ENCODE peak calls at places on chromosomes 11 and 22, in five cellular contexts. M is ovary, B is Peyer's patch, U is A549, F is GM12891. X is an unnamed sample.

GRCh38 chr22:48635031-48635430 is 1192.6 kb downstream of the BRD1 start:
- DNase-seq in M (no peak), B (no peak), U (no peak), F (no peak), X (no peak)

GRCh38 chr11:48154162-48154561 is 62.4 kb upstream of the OR4B1 start:
- DNase-seq in M (no peak), B (no peak), U (no peak), F (no peak), X (no peak)

GRCh38 chr22:18064636-18065035 is 13.2 kb upstream of the PEX26 start:
- DNase-seq in M (no peak), B (no peak), U (no peak), F (no peak), X (no peak)

GRCh38 chr11:32781721-32782120 is 12.7 kb downstream of the CCDC73 start:
- DNase-seq in M (no peak), B (no peak), U (no peak), F (no peak), X (no peak)

GRCh38 chr11:117600261-117600783 is 196.7 kb downstream of the DSCAML1 start:
- DNase-seq in M (no peak), B (no peak), U (no peak), F (no peak), X (no peak)

GRCh38 chr11:120167659-120168058 is 29.7 kb upstream of the TRIM29 start:
- DNase-seq in M (no peak), B (no peak), U (no peak), F (no peak), X (no peak)

GRCh38 chr11:47516155-47516554 is 36.8 kb downstream of the CELF1 start:
- DNase-seq in M (no peak), B (no peak), U (no peak), F (no peak), X (no peak)

GRCh38 chr11:2728663-2729332 is 29.0 kb upstream of the KCNQ1OT1 start:
- DNase-seq in M (no peak), B (no peak), U (no peak), F (no peak), X (no peak)

GRCh38 chr11:74437441-74437840 is 29.9 kb downstream of the KCNE3 start:
- DNase-seq in M (no peak), B (no peak), U (no peak), F (no peak), X (no peak)

GRCh38 chr11:5600374-5600851 is 4.0 kb downstream of the TRIM6 start:
- DNase-seq in M (peak), B (peak), U (peak), F (peak), X (no peak)

GRCh38 chr11:78812513-78813293 is 238.0 kb upstream of the NARS2 start:
- DNase-seq in M (no peak), B (no peak), U (no peak), F (no peak), X (no peak)

GRCh38 chr11:60482361-60482760 is 10.2 kb upstream of the MS4A12 start:
- DNase-seq in M (no peak), B (peak), U (no peak), F (no peak), X (no peak)

GRCh38 chr11:34354782-34355181 is 3.0 kb downstream of the ABTB2 start:
- DNase-seq in M (no peak), B (no peak), U (peak), F (no peak), X (no peak)

GRCh38 chr11:94661444-94661843 is 94.3 kb downstream of the PIWIL4 start:
- DNase-seq in M (no peak), B (no peak), U (no peak), F (no peak), X (no peak)

GRCh38 chr22:29050457-29050856 is 11.2 kb downstream of the C22orf31 start:
- DNase-seq in M (no peak), B (no peak), U (no peak), F (no peak), X (no peak)

GRCh38 chr11:102109896-102110760 is at the start of gene YAP1:
- DNase-seq in M (peak), B (peak), U (peak), F (peak), X (peak)

GRCh38 chr22:23057331-23057730 is 13.0 kb upstream of the GNAZ start:
- DNase-seq in M (no peak), B (no peak), U (no peak), F (no peak), X (no peak)

GRCh38 chr11:826836-827145 is 928 bp upstream of the CRACR2B start:
- DNase-seq in M (no peak), B (no peak), U (no peak), F (no peak), X (no peak)
- TF ChIP-seq POLR2A in M (no peak), B (no peak), U (no peak), F (no peak), X (no peak)

DNA sequence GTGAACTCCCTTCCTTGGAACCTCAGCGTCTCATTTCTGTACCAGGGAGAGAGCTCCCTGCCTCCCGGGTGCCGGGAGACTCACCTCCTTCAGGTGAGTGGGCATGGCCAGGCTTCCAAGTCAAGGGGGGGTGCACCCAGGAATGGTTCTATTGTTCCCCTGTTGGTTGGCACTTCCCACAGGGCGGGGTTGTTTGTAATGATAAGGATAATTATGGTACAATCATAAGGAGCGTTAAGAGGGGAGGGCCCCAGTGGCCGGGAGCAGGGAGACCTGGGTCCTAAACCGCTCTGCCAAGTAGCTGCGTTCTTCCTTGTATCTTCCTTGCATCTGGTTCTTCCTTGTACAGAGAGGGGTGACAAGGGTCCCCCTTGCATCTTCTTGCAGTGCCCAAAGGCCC is 79.1 kb downstream of the LRRC32 start:
- DNase-seq in M (no peak), B (no peak), U (no peak), F (no peak), X (no peak)
- TF ChIP-seq POLR2A in M (no peak), B (no peak), U (no peak), F (no peak), X (no peak)

GRCh38 chr11:125923012-125923579 is 18.8 kb downstream of the DDX25 start:
- DNase-seq in M (peak), B (peak), U (peak), F (peak), X (peak)

GRCh38 chr11:125924384-125925007 is 20.2 kb downstream of the DDX25 start:
- DNase-seq in M (no peak), B (no peak), U (no peak), F (no peak), X (no peak)

GRCh38 chr11:125925247-125925740 is 20.6 kb upstream of the VSIG10L2 start:
- DNase-seq in M (no peak), B (no peak), U (no peak), F (no peak), X (no peak)

GRCh38 chr11:125922156-125922555 is 17.8 kb downstream of the DDX25 start:
- DNase-seq in M (no peak), B (no peak), U (no peak), F (no peak), X (no peak)

DNA sequence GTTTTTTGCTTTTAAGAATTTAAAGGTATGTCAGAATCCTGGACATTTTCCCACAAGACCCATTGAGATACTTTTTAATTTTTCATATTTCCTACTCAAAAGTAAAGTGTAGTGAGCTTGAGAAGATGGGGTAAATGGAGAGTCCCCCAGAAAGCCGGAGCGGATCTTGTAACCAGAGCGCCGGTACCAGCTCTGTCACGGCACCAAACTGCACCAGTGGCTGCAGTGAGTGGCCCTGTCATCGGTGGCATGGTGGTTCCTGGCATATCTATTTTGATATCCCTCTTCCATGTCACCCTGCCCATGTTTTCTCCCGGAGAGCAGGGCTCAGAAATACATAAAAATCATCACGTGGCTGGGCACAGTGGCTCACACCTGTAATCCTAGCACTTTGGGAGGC is 19.3 kb downstream of the DDX25 start:
- DNase-seq in M (no peak), B (no peak), U (no peak), F (no peak), X (no peak)
- TF ChIP-seq POLR2A in M (no peak), B (no peak), U (no peak), F (no peak), X (no peak)

GRCh38 chr11:96242971-96243647 is 99.9 kb downstream of the MAML2 start:
- DNase-seq in M (peak), B (peak), U (peak), F (peak), X (peak)
- TF ChIP-seq POLR2A in M (peak), B (peak), U (no peak), F (no peak), X (no peak)

DNA sequence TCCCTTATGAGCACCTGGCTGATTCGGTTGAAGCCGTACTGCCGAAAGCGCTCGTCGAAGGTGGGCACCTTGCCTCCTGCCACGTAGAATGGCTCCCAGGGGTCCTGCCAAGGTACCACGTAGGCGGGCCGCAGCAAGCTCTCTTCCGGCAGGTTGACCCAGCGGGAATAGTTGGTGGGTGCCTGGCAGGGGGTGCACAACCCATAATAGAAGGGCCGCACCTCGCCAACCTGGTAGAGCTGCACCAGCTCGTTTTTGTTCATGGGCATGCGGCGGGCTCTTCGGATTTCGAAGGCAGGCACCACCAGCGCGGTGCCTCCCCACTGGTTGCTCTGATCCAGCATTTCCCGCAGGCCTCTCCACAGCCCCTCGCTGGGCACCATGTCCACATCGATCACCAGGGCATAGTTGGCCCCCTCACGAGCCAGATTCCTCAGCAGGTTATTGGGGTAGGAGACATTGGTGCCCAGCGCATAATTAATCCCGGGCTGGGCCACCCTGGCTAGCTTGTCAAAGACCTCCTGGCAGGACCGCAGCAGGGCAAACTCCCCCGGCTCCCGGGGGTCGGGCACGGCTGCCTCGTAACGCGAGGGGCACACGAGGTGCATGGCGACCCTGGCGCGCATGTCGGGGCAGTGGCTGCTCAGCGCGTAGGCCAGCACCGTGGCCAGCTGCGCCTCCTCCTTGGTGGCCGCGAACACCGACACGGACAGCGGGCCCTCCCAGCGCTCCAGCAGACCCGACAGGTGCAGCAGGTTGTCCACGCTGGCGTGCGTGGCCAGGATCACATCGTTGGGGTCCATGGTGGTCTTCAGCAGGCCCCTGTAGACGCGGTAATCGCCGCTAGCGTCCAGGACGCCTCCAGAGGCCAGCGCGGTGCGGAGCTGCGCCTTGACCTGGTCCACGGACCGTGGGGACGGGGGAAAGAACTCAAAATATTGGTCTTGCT is 679 bp downstream of the B4GAT1 start:
- DNase-seq in M (no peak), B (no peak), U (no peak), F (no peak), X (no peak)
- TF ChIP-seq POLR2A in M (no peak), B (no peak), U (no peak), F (no peak), X (no peak)

GRCh38 chr11:57205046-57205671 is 23.4 kb downstream of the LRRC55 start:
- DNase-seq in M (no peak), B (no peak), U (peak), F (no peak), X (no peak)

GRCh38 chr11:57203882-57204281 is 22.1 kb downstream of the LRRC55 start:
- DNase-seq in M (no peak), B (no peak), U (no peak), F (no peak), X (no peak)

GRCh38 chr11:57202282-57202681 is 20.5 kb downstream of the LRRC55 start:
- DNase-seq in M (no peak), B (no peak), U (no peak), F (no peak), X (no peak)

GRCh38 chr11:57200937-57201336 is 19.2 kb downstream of the LRRC55 start:
- DNase-seq in M (no peak), B (no peak), U (no peak), F (no peak), X (no peak)

GRCh38 chr11:57203359-57203758 is 21.6 kb downstream of the LRRC55 start:
- DNase-seq in M (no peak), B (no peak), U (no peak), F (no peak), X (no peak)
- TF ChIP-seq POLR2A in M (no peak), B (no peak), U (no peak), F (no peak), X (no peak)

GRCh38 chr22:45309422-45310227 is at the start of gene FAM118A:
- DNase-seq in M (peak), B (peak), U (peak), F (peak), X (peak)
- TF ChIP-seq POLR2A in M (peak), B (peak), U (peak), F (peak), X (peak)

GRCh38 chr22:50610581-50610980 is 10.0 kb downstream of the MAPK8IP2 start:
- DNase-seq in M (no peak), B (no peak), U (no peak), F (no peak), X (no peak)

GRCh38 chr22:50611341-50612060 is 10.9 kb downstream of the MAPK8IP2 start:
- DNase-seq in M (no peak), B (no peak), U (no peak), F (no peak), X (no peak)

GRCh38 chr22:50612715-50613221 is 12.2 kb downstream of the MAPK8IP2 start:
- DNase-seq in M (no peak), B (no peak), U (no peak), F (no peak), X (no peak)

GRCh38 chr22:50612168-50612714 is 11.6 kb downstream of the MAPK8IP2 start:
- DNase-seq in M (no peak), B (no peak), U (no peak), F (no peak), X (no peak)

GRCh38 chr22:50613291-50613981 is 12.8 kb downstream of the MAPK8IP2 start:
- DNase-seq in M (peak), B (no peak), U (no peak), F (no peak), X (no peak)
- TF ChIP-seq POLR2A in M (no peak), B (peak), U (no peak), F (no peak), X (no peak)

DNA sequence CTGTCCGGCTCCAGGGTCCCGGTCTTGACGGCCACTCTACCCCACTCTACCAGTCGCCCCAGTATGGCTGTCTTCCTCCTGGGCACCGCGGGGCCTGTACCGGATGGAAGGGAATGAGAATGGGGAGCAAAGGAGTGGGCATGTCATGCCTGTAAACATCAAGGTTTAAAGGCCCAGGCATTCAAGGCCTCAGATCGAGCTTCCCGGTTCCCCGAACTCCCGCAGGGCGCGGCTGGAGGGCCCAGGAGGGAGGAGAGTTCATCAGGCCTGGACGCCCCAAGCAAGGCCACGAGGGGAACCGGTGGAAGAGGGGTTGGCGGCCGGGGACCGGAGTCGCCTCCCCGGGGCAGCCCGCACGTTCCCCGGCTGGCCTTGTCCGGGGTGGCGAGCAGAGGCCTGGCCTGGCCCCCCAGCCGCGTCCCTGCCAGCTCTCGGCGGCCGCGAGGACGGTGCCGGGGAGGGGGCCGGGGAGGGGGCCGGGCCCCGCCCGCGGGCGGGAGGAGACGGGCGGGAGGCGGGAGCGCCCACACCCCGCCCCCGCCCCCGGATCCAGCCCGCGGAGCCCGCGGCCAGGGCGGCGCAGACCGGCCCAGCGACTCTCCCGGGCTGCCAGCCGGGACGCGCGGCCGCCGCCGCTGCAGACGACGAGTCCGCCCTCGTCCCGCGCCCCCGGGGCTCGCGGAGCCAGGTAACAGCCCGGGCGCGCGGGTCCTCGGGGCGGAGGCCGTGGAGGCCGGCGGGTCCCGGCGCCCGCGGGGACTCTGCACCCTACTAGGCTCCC is at the start of gene CDC42EP1:
- DNase-seq in M (peak), B (no peak), U (peak), F (no peak), X (peak)
- TF ChIP-seq POLR2A in M (peak), B (peak), U (peak), F (no peak), X (peak)

DNA sequence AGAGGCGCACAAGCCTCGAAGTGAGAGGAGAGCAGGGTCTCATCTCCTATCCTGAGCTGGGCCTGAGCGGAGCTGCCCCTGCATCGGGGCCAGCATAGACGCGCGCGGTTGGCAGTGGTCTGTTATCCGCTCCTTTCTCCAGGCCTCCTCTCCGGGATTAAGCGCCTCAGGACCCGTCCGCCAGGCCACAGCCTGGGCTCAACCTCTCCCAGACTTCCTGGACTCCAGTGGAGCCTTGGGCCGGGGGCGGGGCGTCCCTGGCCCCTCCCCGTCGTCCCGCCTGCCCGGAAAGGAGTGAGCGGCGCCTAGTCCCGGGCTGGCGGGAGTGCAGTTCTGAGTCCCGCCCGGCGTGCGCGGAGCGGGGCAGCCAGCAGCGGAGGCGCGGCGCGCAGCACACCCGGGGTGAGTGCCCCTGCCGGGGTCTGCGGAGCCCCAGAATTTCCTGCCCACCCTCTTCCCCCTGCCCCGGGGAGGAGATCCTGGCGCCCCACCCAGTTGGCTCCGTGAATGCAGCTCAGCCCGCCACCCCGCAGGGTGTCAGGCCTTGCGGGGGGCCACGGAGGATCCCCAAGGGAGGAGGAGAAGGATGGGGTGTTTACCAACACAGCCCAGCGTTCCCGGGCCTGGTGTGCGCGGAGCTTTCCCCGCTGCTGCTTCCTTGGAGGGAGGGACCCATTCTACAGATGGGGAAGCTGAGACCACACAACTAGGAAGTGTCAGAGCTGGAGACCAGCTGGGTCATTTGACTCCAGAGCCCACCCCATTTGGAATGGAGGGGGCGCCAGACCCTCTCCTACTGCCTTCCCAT is at the start of gene TCIRG1:
- DNase-seq in M (peak), B (peak), U (peak), F (peak), X (peak)
- TF ChIP-seq POLR2A in M (peak), B (peak), U (peak), F (peak), X (peak)